ENCODE peak calls at places on chromosomes 6 and 20, in eight cellular contexts. B, Q, A, H, W, X, L and O are unnamed samples.
A peak's percentile ranks its signal among the peaks of the same experiment; 100 is the strongest.

GRCh38 chr6:110523461-110524021 is 47.1 kb upstream of the SLC22A16 start:
- DNase-seq in Q (no peak), X (no peak), W (no peak), B (no peak), H (no peak), A (no peak), L (no peak), O (no peak)

GRCh38 chr6:129859524-129859923 is 1.6 kb downstream of the TMEM244 start:
- DNase-seq in B (peak; percentile 54), W (peak; percentile 56), H (no peak), X (no peak), L (no peak), Q (no peak), A (no peak), O (no peak)

GRCh38 chr20:31824554-31825313 is 5.6 kb downstream of the MYLK2 start:
- DNase-seq in H (no peak), W (no peak), B (no peak), X (no peak), Q (no peak), L (no peak), A (no peak), O (peak; percentile 76)

GRCh38 chr6:127404594-127405178 is 54.5 kb downstream of the KIAA0408 start:
- DNase-seq in W (no peak), X (no peak), A (no peak), Q (no peak), H (no peak), L (no peak), B (no peak), O (no peak)

GRCh38 chr6:66948106-66948505 is 1241.1 kb upstream of the EYS start:
- DNase-seq in X (no peak), H (no peak), Q (no peak), L (no peak), W (peak; percentile 17), B (no peak), A (no peak), O (no peak)

GRCh38 chr6:13666194-13667105 is 45.2 kb downstream of the RANBP9 start:
- DNase-seq in A (no peak), H (no peak), B (no peak), W (no peak), Q (no peak), X (no peak), L (no peak), O (no peak)

GRCh38 chr20:4508773-4509172 is 212.9 kb upstream of the PRND start:
- DNase-seq in W (peak; percentile 55), L (no peak), X (no peak), H (no peak), A (no peak), Q (no peak), B (no peak), O (no peak)

GRCh38 chr6:149273318-149273717 is 44.2 kb upstream of the TAB2 start:
- DNase-seq in B (no peak), X (no peak), Q (no peak), L (peak; percentile 31), H (peak; percentile 41), W (no peak), A (no peak), O (no peak)

GRCh38 chr6:157228421-157229218 is 94.7 kb downstream of the TMEM242 start:
- DNase-seq in Q (no peak), L (no peak), A (no peak), X (no peak), B (no peak), W (no peak), H (no peak), O (no peak)

GRCh38 chr6:35804996-35805736 is at the start of gene LHFPL5:
- DNase-seq in W (peak; percentile 23), A (no peak), B (no peak), L (peak; percentile 49), X (no peak), H (peak; percentile 34), Q (peak; percentile 83), O (no peak)

GRCh38 chr6:136031982-136032381 is 180.5 kb downstream of the PDE7B start:
- DNase-seq in X (peak; percentile 68), L (no peak), B (peak; percentile 74), Q (no peak), A (no peak), W (peak; percentile 69), H (no peak), O (no peak)

GRCh38 chr6:16339263-16339587 is 100.8 kb downstream of the GMPR start:
- DNase-seq in L (no peak), W (no peak), Q (no peak), X (no peak), A (no peak), B (no peak), H (no peak), O (no peak)
- TF ChIP-seq CTCF in L (no peak), W (no peak), Q (no peak), X (no peak), A (no peak), B (no peak), H (no peak), O (no peak)

DNA sequence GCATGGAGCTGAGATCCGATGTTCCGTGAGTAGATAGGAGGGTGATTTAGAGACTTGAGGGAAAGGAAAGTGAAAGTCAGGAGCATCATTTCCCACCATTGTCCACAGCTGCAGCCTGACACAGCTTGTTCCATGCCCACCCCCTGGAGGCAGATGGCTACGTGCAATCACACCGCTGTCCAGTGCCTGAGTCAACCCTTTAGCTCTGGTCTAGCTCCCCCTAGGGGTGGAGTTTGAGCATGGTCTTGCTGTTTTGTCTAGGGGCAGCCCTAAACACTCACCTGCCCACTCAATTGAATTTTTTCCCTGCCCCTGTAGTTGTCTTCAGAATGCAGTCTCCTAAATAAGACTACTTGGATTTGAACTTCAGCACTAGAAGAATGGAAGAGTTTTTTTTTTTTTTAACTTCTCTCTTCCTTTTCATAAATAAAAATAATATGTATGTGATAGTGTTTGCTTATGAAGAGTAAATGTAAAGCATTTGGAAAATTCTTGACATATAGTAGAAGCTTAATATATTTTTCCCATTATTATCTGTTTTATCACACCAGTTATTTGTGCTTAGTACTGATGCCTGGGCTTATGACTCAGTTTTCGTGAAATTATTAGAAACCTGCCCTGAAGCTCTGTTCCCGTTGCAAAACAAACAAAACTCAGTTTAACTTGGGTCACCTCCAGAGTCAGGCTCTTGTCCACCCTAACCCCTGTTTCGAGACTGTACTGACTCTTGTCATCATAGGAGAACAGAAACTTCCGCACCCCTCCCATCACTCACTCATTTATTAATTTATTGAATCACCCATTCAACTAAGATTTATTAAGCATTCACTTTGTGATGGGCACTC is 814.8 kb downstream of the MAFB start:
- DNase-seq in L (peak; percentile 57), Q (peak; percentile 84), X (peak; percentile 81), H (peak; percentile 72), B (peak; percentile 89), W (peak; percentile 83), A (no peak), O (no peak)
- TF ChIP-seq CTCF in L (peak; percentile 41), Q (peak; percentile 92), X (peak; percentile 99), H (peak; percentile 78), B (peak; percentile 95), W (peak; percentile 87), A (peak; percentile 91), O (peak; percentile 84)

DNA sequence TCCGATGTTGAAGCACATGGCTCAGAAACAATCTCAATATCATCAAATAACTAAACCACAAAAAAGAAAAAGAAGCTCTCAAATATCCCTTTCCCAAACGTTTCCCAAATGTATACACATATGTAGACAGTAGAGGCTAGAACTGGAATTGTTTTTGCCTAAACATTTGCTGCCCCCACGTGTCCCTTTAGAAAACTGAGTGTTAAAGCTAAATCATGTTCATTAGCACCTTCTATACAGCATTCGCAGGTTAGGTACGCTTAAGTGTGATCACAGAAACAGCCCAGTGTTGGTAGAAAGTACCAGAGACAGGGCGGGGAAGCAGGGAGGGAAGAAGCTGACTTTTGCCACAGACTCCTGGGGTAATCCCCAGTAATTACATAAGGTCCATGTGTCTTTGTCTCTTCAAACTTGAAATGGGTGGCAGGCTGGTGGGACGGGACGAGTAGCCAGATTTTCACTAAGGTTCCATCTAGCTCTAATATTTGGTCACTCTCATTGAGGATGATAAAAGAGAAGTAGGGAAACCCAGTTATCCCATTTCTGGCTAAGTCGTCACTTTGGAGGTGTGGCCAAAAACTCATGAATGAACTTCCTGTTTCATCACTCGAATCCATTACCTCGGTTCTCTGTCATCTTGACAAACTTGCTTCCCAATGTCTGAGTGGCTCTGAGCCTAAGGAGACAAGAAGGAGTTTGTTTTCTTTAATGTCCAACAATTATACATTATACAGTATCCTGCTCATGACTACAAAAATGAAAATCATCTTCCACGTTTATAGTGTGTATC is 15.0 kb upstream of the TFAP2A start:
- DNase-seq in A (no peak), L (no peak), W (no peak), X (peak; percentile 42), Q (no peak), H (no peak), B (peak; percentile 52), O (no peak)
- TF ChIP-seq CTCF in A (peak; percentile 57), L (peak; percentile 64), W (peak; percentile 41), X (peak; percentile 51), Q (peak; percentile 71), H (peak; percentile 44), B (peak; percentile 58), O (peak; percentile 96)

GRCh38 chr20:57526885-57527566 is 2.1 kb upstream of the CTCFL start:
- DNase-seq in H (no peak), A (no peak), X (no peak), Q (no peak), B (no peak), L (no peak), W (no peak), O (no peak)

GRCh38 chr20:57524511-57525176 is at the start of gene CTCFL:
- DNase-seq in B (no peak), A (no peak), X (no peak), L (no peak), W (no peak), Q (peak; percentile 76), H (no peak), O (no peak)

GRCh38 chr20:57527728-57528127 is 2.8 kb upstream of the CTCFL start:
- DNase-seq in W (no peak), L (no peak), H (no peak), Q (no peak), B (no peak), X (no peak), A (no peak), O (no peak)

GRCh38 chr20:57525328-57526053 is 551 bp upstream of the CTCFL start:
- DNase-seq in H (no peak), X (no peak), L (no peak), Q (no peak), B (no peak), W (no peak), A (no peak), O (no peak)

DNA sequence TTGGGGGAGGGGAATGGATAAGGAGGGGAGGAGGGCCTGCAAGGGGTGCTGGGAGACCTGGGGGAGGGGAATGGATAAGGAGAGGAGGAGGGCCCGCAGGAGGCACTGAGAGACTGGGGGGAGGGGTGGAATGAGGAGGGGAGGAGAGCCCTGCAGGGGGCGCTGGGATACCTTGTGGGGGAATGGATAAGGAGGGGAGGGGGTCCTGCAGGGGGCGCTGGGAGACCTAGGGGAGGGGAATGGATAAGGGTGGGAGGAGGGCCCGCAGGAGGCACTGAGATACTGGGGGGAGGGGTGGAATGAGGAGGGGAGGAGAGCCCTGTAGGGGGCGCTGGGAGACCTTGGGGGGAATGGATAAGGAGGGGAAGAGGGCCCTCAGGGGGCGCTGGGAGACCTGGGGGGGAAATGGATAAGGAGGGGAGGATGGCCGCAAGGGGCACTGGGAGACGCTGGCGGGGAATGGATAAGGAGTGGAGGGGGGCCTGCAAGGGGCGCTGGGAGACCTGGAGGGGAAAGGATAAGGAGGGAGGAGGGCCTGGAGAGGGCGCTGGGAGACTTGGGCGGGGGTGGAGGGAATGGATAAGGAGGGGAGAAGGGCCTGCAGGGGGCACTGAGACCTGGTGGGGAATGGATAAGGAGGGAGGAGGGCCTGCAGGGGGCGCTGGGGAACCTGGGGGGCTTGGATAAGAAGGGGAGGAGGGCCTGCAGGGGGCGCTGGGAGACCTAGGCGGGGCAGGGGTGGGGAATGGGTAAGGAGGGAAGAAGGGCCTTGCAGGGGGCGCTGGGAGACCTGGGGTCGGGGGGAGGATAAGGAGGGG is 1.3 kb upstream of the CTCFL start:
- DNase-seq in Q (peak; percentile 63), B (no peak), X (no peak), A (no peak), H (peak; percentile 39), W (no peak), L (no peak), O (no peak)
- TF ChIP-seq CTCF in Q (peak; percentile 56), B (no peak), X (peak; percentile 34), A (no peak), H (no peak), W (peak; percentile 12), L (no peak), O (peak; percentile 31)